ENCODE peak calls at places on chromosomes 5 and 9, in five cellular contexts. One of them, this sample, is unnamed.
A peak's percentile ranks its signal among the peaks of the same experiment; 100 is the strongest.

GRCh38 chr9:77547113-77547731 is 100.9 kb downstream of the GNA14 start:
- DNase-seq in endothelial cell: no peak
- DNase-seq in fibroblast of pulmonary artery: no peak
- DNase-seq in MM.1S: no peak
- DNase-seq in HCT116: no peak
- DNase-seq in this sample: no peak

GRCh38 chr5:180555168-180555921 is 36.0 kb downstream of the SCGB3A1 start:
- DNase-seq in HCT116: no peak
- DNase-seq in fibroblast of pulmonary artery: peak; percentile 8
- DNase-seq in MM.1S: no peak
- DNase-seq in endothelial cell: no peak
- DNase-seq in this sample: no peak

GRCh38 chr9:113636165-113636564 is 172.6 kb downstream of the RGS3 start:
- DNase-seq in HCT116: no peak
- DNase-seq in endothelial cell: no peak
- DNase-seq in fibroblast of pulmonary artery: no peak
- DNase-seq in MM.1S: no peak
- DNase-seq in this sample: no peak

GRCh38 chr9:70451765-70452164 is 37.3 kb upstream of the KLF9 start:
- DNase-seq in endothelial cell: no peak
- DNase-seq in MM.1S: no peak
- DNase-seq in fibroblast of pulmonary artery: no peak
- DNase-seq in HCT116: no peak
- DNase-seq in this sample: no peak

GRCh38 chr9:110623462-110624025 is 44.0 kb upstream of the SVEP1 start:
- DNase-seq in endothelial cell: peak; percentile 54
- DNase-seq in fibroblast of pulmonary artery: peak; percentile 80
- DNase-seq in HCT116: peak; percentile 66
- DNase-seq in MM.1S: peak; percentile 66
- DNase-seq in this sample: peak; percentile 70

GRCh38 chr5:36665638-36666037 is 59.2 kb downstream of the SLC1A3 start:
- DNase-seq in MM.1S: no peak
- DNase-seq in fibroblast of pulmonary artery: no peak
- DNase-seq in endothelial cell: no peak
- DNase-seq in HCT116: no peak
- DNase-seq in this sample: no peak

GRCh38 chr5:41871866-41872265 is 1.6 kb upstream of the OXCT1 start:
- DNase-seq in fibroblast of pulmonary artery: peak; percentile 64
- DNase-seq in endothelial cell: no peak
- DNase-seq in HCT116: no peak
- DNase-seq in MM.1S: no peak
- DNase-seq in this sample: no peak

GRCh38 chr5:98570010-98570409 is 203.5 kb upstream of the RGMB start:
- DNase-seq in endothelial cell: no peak
- DNase-seq in HCT116: no peak
- DNase-seq in fibroblast of pulmonary artery: no peak
- DNase-seq in MM.1S: no peak
- DNase-seq in this sample: no peak

GRCh38 chr5:37791321-37791720 is 48.5 kb downstream of the GDNF start:
- DNase-seq in HCT116: no peak
- DNase-seq in endothelial cell: no peak
- DNase-seq in MM.1S: no peak
- DNase-seq in fibroblast of pulmonary artery: no peak
- DNase-seq in this sample: no peak

GRCh38 chr5:88144219-88145040 is 124.2 kb downstream of the TMEM161B start:
- DNase-seq in endothelial cell: peak; percentile 31
- DNase-seq in fibroblast of pulmonary artery: no peak
- DNase-seq in HCT116: no peak
- DNase-seq in MM.1S: no peak
- DNase-seq in this sample: no peak

GRCh38 chr9:88464851-88465250 is 70.1 kb upstream of the NXNL2 start:
- DNase-seq in endothelial cell: no peak
- DNase-seq in fibroblast of pulmonary artery: peak; percentile 32
- DNase-seq in HCT116: no peak
- DNase-seq in MM.1S: no peak
- DNase-seq in this sample: no peak

GRCh38 chr5:144207875-144208444 is 37.3 kb downstream of the KCTD16 start:
- DNase-seq in MM.1S: no peak
- DNase-seq in fibroblast of pulmonary artery: no peak
- DNase-seq in HCT116: no peak
- DNase-seq in endothelial cell: no peak
- DNase-seq in this sample: no peak

GRCh38 chr5:127562252-127562651 is 44.8 kb downstream of the PRRC1 start:
- DNase-seq in fibroblast of pulmonary artery: peak; percentile 31
- DNase-seq in HCT116: no peak
- DNase-seq in MM.1S: no peak
- DNase-seq in endothelial cell: peak; percentile 17
- DNase-seq in this sample: peak; percentile 26

GRCh38 chr5:181173420-181174342 is 26.3 kb downstream of the OR2V2 start:
- DNase-seq in HCT116: peak; percentile 86
- DNase-seq in MM.1S: peak; percentile 69
- DNase-seq in fibroblast of pulmonary artery: peak; percentile 43
- DNase-seq in endothelial cell: no peak
- DNase-seq in this sample: peak; percentile 88

GRCh38 chr5:149114403-149115312 is 26.6 kb upstream of the ABLIM3 start:
- DNase-seq in endothelial cell: peak; percentile 62
- DNase-seq in HCT116: peak; percentile 77
- DNase-seq in fibroblast of pulmonary artery: peak; percentile 91
- DNase-seq in MM.1S: peak; percentile 78
- DNase-seq in this sample: peak; percentile 56

GRCh38 chr5:134073404-134073803 is 41.1 kb upstream of the TCF7 start:
- DNase-seq in endothelial cell: no peak
- DNase-seq in fibroblast of pulmonary artery: peak; percentile 20
- DNase-seq in MM.1S: no peak
- DNase-seq in HCT116: no peak
- DNase-seq in this sample: no peak

GRCh38 chr5:39476466-39477215 is 51.9 kb upstream of the DAB2 start:
- DNase-seq in fibroblast of pulmonary artery: peak; percentile 89
- DNase-seq in endothelial cell: no peak
- DNase-seq in MM.1S: no peak
- DNase-seq in HCT116: no peak
- DNase-seq in this sample: no peak

GRCh38 chr5:37308796-37309195 is 59.6 kb upstream of the CPLANE1 start:
- DNase-seq in HCT116: no peak
- DNase-seq in endothelial cell: no peak
- DNase-seq in MM.1S: no peak
- DNase-seq in fibroblast of pulmonary artery: peak; percentile 49
- DNase-seq in this sample: no peak

GRCh38 chr9:11702529-11702928 is 990.7 kb upstream of the TYRP1 start:
- DNase-seq in HCT116: no peak
- DNase-seq in endothelial cell: no peak
- DNase-seq in MM.1S: no peak
- DNase-seq in fibroblast of pulmonary artery: no peak
- DNase-seq in this sample: no peak

GRCh38 chr9:97704327-97704677 is 7.2 kb upstream of the XPA start:
- DNase-seq in MM.1S: no peak
- DNase-seq in fibroblast of pulmonary artery: no peak
- DNase-seq in HCT116: no peak
- DNase-seq in endothelial cell: no peak
- DNase-seq in this sample: no peak

GRCh38 chr9:33867747-33868429 is 50.9 kb downstream of the UBE2R2 start:
- DNase-seq in MM.1S: no peak
- DNase-seq in fibroblast of pulmonary artery: peak; percentile 10
- DNase-seq in endothelial cell: no peak
- DNase-seq in HCT116: no peak
- DNase-seq in this sample: no peak

GRCh38 chr5:150298701-150299451 is 3.8 kb downstream of the ARSI start:
- DNase-seq in HCT116: no peak
- DNase-seq in fibroblast of pulmonary artery: peak; percentile 89
- DNase-seq in endothelial cell: no peak
- DNase-seq in MM.1S: no peak
- DNase-seq in this sample: no peak

GRCh38 chr5:96548941-96549340 is 113.2 kb upstream of the CAST start:
- DNase-seq in fibroblast of pulmonary artery: peak; percentile 27
- DNase-seq in MM.1S: no peak
- DNase-seq in endothelial cell: no peak
- DNase-seq in HCT116: no peak
- DNase-seq in this sample: no peak

GRCh38 chr9:123423036-123423640 is 67.1 kb downstream of the CRB2 start:
- DNase-seq in MM.1S: no peak
- DNase-seq in fibroblast of pulmonary artery: no peak
- DNase-seq in HCT116: no peak
- DNase-seq in endothelial cell: no peak
- DNase-seq in this sample: no peak

GRCh38 chr5:1334831-1335539 is 9.9 kb downstream of the CLPTM1L start:
- DNase-seq in MM.1S: no peak
- DNase-seq in endothelial cell: no peak
- DNase-seq in fibroblast of pulmonary artery: no peak
- DNase-seq in HCT116: no peak
- DNase-seq in this sample: no peak

GRCh38 chr9:125902865-125903512 is 155.8 kb downstream of the PBX3 start:
- DNase-seq in HCT116: no peak
- DNase-seq in fibroblast of pulmonary artery: no peak
- DNase-seq in endothelial cell: no peak
- DNase-seq in MM.1S: no peak
- DNase-seq in this sample: no peak

GRCh38 chr5:1130218-1130946 is 18.5 kb upstream of the SLC12A7 start:
- DNase-seq in endothelial cell: no peak
- DNase-seq in MM.1S: peak; percentile 88
- DNase-seq in HCT116: no peak
- DNase-seq in fibroblast of pulmonary artery: no peak
- DNase-seq in this sample: no peak

GRCh38 chr5:7667216-7667767 is 183.6 kb downstream of the CFAP90 start:
- DNase-seq in MM.1S: no peak
- DNase-seq in fibroblast of pulmonary artery: no peak
- DNase-seq in endothelial cell: no peak
- DNase-seq in HCT116: no peak
- DNase-seq in this sample: no peak

GRCh38 chr5:7664208-7664607 is 186.7 kb downstream of the CFAP90 start:
- DNase-seq in MM.1S: no peak
- DNase-seq in endothelial cell: no peak
- DNase-seq in HCT116: no peak
- DNase-seq in fibroblast of pulmonary artery: no peak
- DNase-seq in this sample: peak; percentile 19

GRCh38 chr5:7663808-7664207 is 187.1 kb downstream of the CFAP90 start:
- DNase-seq in HCT116: no peak
- DNase-seq in MM.1S: no peak
- DNase-seq in fibroblast of pulmonary artery: no peak
- DNase-seq in endothelial cell: no peak
- DNase-seq in this sample: no peak

GRCh38 chr5:7659420-7659819 is 191.5 kb downstream of the CFAP90 start:
- DNase-seq in fibroblast of pulmonary artery: no peak
- DNase-seq in HCT116: no peak
- DNase-seq in endothelial cell: no peak
- DNase-seq in MM.1S: no peak
- DNase-seq in this sample: no peak

GRCh38 chr5:7662289-7662688 is 188.6 kb downstream of the CFAP90 start:
- DNase-seq in fibroblast of pulmonary artery: no peak
- DNase-seq in MM.1S: no peak
- DNase-seq in HCT116: no peak
- DNase-seq in endothelial cell: no peak
- DNase-seq in this sample: no peak
- TF ChIP-seq CTCF in fibroblast of pulmonary artery: no peak
- TF ChIP-seq CTCF in MM.1S: no peak
- TF ChIP-seq CTCF in HCT116: no peak
- TF ChIP-seq CTCF in endothelial cell: no peak
- TF ChIP-seq CTCF in this sample: no peak

GRCh38 chr9:17829812-17830385 is 251.0 kb downstream of the SH3GL2 start:
- DNase-seq in MM.1S: no peak
- DNase-seq in HCT116: no peak
- DNase-seq in endothelial cell: no peak
- DNase-seq in fibroblast of pulmonary artery: no peak
- DNase-seq in this sample: no peak

GRCh38 chr9:17824927-17825659 is 246.2 kb downstream of the SH3GL2 start:
- DNase-seq in HCT116: no peak
- DNase-seq in MM.1S: peak; percentile 80
- DNase-seq in fibroblast of pulmonary artery: peak; percentile 32
- DNase-seq in endothelial cell: no peak
- DNase-seq in this sample: no peak

DNA sequence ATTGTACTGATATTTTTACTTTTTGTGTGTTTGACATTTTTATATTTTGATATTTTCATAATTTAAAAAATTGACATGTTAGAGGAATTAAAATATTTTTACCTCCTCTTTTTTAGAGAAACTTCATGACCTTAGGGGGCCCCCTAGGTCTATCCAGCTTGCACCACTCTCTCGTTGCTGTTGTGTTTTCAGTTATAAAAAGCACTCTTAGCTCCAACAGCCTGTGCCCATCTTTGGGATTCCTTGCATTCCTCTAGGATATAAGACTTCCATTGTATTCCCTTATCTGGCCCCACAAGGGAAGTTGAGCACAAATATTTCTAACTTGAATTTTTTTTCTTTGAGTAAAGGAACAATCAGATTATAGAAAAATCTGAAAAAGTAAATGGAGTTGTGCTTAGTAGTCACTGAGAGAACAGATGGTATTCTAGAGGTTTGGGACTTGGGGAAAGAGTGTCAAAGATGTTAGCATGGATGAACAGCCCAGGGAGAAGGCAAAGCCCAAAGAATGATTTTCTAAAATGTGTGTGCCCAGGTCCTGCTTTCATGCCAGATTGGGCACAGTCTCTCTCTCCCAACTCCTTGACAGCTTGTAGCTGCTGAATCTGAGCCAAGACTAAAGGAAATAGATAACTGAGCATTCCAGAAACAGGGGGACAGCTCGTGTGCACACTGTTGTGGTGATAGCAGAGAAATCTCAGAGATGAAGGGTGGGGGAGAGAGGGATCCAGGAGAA is 245.5 kb downstream of the SH3GL2 start:
- DNase-seq in MM.1S: peak; percentile 14
- DNase-seq in HCT116: no peak
- DNase-seq in fibroblast of pulmonary artery: peak; percentile 86
- DNase-seq in endothelial cell: no peak
- DNase-seq in this sample: no peak
- TF ChIP-seq CTCF in MM.1S: peak; percentile 13
- TF ChIP-seq CTCF in HCT116: no peak
- TF ChIP-seq CTCF in fibroblast of pulmonary artery: no peak
- TF ChIP-seq CTCF in endothelial cell: no peak
- TF ChIP-seq CTCF in this sample: no peak

GRCh38 chr5:72301557-72301956 is 18.5 kb downstream of the MRPS27 start:
- DNase-seq in HCT116: no peak
- DNase-seq in endothelial cell: no peak
- DNase-seq in fibroblast of pulmonary artery: no peak
- DNase-seq in MM.1S: no peak
- DNase-seq in this sample: peak; percentile 70

GRCh38 chr5:72298711-72299110 is 21.3 kb downstream of the MRPS27 start:
- DNase-seq in fibroblast of pulmonary artery: no peak
- DNase-seq in MM.1S: no peak
- DNase-seq in HCT116: no peak
- DNase-seq in endothelial cell: no peak
- DNase-seq in this sample: no peak

GRCh38 chr5:72296251-72296650 is 23.8 kb downstream of the MRPS27 start:
- DNase-seq in fibroblast of pulmonary artery: no peak
- DNase-seq in HCT116: no peak
- DNase-seq in endothelial cell: no peak
- DNase-seq in MM.1S: no peak
- DNase-seq in this sample: no peak

GRCh38 chr5:72302171-72302570 is 17.9 kb downstream of the MRPS27 start:
- DNase-seq in MM.1S: no peak
- DNase-seq in endothelial cell: no peak
- DNase-seq in HCT116: no peak
- DNase-seq in fibroblast of pulmonary artery: no peak
- DNase-seq in this sample: no peak

GRCh38 chr5:72300590-72301339 is 19.3 kb downstream of the MRPS27 start:
- DNase-seq in HCT116: no peak
- DNase-seq in MM.1S: no peak
- DNase-seq in fibroblast of pulmonary artery: peak; percentile 21
- DNase-seq in endothelial cell: no peak
- DNase-seq in this sample: no peak
- TF ChIP-seq CTCF in HCT116: no peak
- TF ChIP-seq CTCF in MM.1S: no peak
- TF ChIP-seq CTCF in fibroblast of pulmonary artery: peak; percentile 6
- TF ChIP-seq CTCF in endothelial cell: no peak
- TF ChIP-seq CTCF in this sample: no peak

GRCh38 chr9:127224883-127225739 is 39.5 kb upstream of the GARNL3 start:
- DNase-seq in HCT116: peak; percentile 63
- DNase-seq in MM.1S: peak; percentile 92
- DNase-seq in fibroblast of pulmonary artery: peak; percentile 89
- DNase-seq in endothelial cell: peak; percentile 98
- DNase-seq in this sample: peak; percentile 96
- TF ChIP-seq CTCF in HCT116: no peak
- TF ChIP-seq CTCF in MM.1S: no peak
- TF ChIP-seq CTCF in fibroblast of pulmonary artery: no peak
- TF ChIP-seq CTCF in endothelial cell: no peak
- TF ChIP-seq CTCF in this sample: no peak

This sample was measured in GM12865.